ENCODE peak calls at places on chromosomes 11 and 22, in six cellular contexts. A, R, X, U, S and B are unnamed samples.

GRCh38 chr11:101960231-101960630 is 43.9 kb upstream of the ANGPTL5 start:
- DNase-seq in A (no peak), S (no peak), U (no peak), R (no peak), X (no peak), B (no peak)

GRCh38 chr11:3984896-3985295 is 109.7 kb upstream of the RRM1 start:
- DNase-seq in A (peak; percentile 55), X (peak; percentile 16), U (peak; percentile 10), S (no peak), R (no peak), B (no peak)

GRCh38 chr11:16276251-16276650 is 80.1 kb downstream of the SOX6 start:
- DNase-seq in S (no peak), X (no peak), U (no peak), A (no peak), R (no peak), B (no peak)

GRCh38 chr22:43004362-43005035 is 10.4 kb downstream of the PACSIN2 start:
- DNase-seq in S (no peak), U (peak; percentile 66), X (peak; percentile 56), A (no peak), R (no peak), B (no peak)

GRCh38 chr11:43797866-43798265 is 82.8 kb upstream of the ALKBH3 start:
- DNase-seq in X (no peak), S (no peak), A (no peak), U (no peak), R (no peak), B (no peak)

GRCh38 chr11:131495417-131495816 is 125.0 kb downstream of the NTM start:
- DNase-seq in U (no peak), R (peak; percentile 75), X (no peak), A (no peak), S (no peak), B (no peak)

GRCh38 chr22:24400726-24401596 is 26.4 kb upstream of the ADORA2A start:
- DNase-seq in X (no peak), U (no peak), R (no peak), S (no peak), A (no peak), B (peak; percentile 84)

GRCh38 chr22:41925783-41926460 is 684 bp downstream of the TNFRSF13C start:
- DNase-seq in X (peak; percentile 12), R (peak; percentile 65), A (peak; percentile 95), S (no peak), U (peak; percentile 82), B (no peak)

GRCh38 chr11:87007938-87008337 is 29.8 kb upstream of the TMEM135 start:
- DNase-seq in A (no peak), X (peak; percentile 64), S (no peak), R (no peak), U (no peak), B (no peak)

GRCh38 chr11:73182824-73183321 is 35.2 kb upstream of the P2RY2 start:
- DNase-seq in R (peak; percentile 61), A (no peak), X (no peak), S (no peak), U (peak; percentile 55), B (no peak)

GRCh38 chr11:94635072-94635471 is 67.9 kb downstream of the PIWIL4 start:
- DNase-seq in X (no peak), R (no peak), A (no peak), S (no peak), U (no peak), B (no peak)

GRCh38 chr11:94851864-94852581 is 83.9 kb downstream of the AMOTL1 start:
- DNase-seq in U (no peak), S (no peak), R (no peak), X (no peak), A (no peak), B (no peak)

GRCh38 chr11:19410032-19410431 is 169.3 kb upstream of the E2F8 start:
- DNase-seq in A (no peak), X (no peak), S (no peak), U (no peak), R (no peak), B (no peak)

DNA sequence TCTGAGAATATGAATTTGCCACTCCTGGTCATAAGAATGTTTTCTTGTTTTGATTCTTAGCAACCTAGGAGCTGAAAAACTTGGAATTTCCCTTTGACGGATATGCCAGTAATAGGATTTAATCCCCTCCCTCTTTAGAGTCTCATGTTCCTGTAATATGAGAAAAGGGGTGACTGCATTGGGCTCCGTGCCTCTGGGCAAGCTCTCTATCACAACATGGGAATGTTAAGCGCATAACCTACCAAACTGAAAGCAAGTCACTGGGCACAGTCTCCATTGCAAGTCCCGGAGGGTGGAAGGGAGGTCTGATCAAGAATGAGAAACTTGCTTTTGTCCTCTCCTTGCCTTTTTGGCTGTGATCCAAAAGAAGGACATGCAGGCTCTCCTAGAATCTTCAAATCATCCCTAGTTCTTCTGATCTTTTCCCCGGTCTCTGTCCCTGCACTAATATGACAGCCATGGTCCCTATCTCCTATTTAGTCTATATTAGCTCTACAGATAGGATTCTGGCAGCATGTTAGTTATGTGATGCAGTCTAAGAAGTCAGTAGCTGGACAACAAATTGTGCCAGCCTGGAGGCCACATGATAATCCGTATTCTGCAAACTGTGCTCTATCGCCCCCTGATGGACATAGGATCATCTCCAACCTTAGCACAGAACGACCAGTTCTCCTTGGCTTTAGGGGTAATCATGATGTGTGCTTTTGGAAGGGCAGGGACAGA is 11.7 kb downstream of the OR10D3 start:
- DNase-seq in X (peak; percentile 53), S (peak; percentile 14), A (peak; percentile 80), U (peak; percentile 74), R (no peak), B (no peak)
- TF ChIP-seq CTCF in X (peak; percentile 81), S (peak; percentile 82), A (peak; percentile 85), U (peak; percentile 53), R (peak; percentile 23), B (peak; percentile 90)

GRCh38 chr11:2837651-2838050 is 47.9 kb downstream of the CDKN1C start:
- DNase-seq in R (no peak), A (no peak), S (no peak), X (no peak), U (no peak), B (no peak)

GRCh38 chr11:2836335-2837095 is 49.1 kb downstream of the CDKN1C start:
- DNase-seq in S (no peak), A (no peak), R (no peak), U (no peak), X (no peak), B (no peak)

GRCh38 chr11:2838091-2838490 is 47.5 kb downstream of the CDKN1C start:
- DNase-seq in U (no peak), R (peak; percentile 23), S (no peak), X (no peak), A (no peak), B (no peak)

GRCh38 chr11:2835768-2836150 is 49.8 kb downstream of the CDKN1C start:
- DNase-seq in R (no peak), S (no peak), X (no peak), A (no peak), U (no peak), B (no peak)

DNA sequence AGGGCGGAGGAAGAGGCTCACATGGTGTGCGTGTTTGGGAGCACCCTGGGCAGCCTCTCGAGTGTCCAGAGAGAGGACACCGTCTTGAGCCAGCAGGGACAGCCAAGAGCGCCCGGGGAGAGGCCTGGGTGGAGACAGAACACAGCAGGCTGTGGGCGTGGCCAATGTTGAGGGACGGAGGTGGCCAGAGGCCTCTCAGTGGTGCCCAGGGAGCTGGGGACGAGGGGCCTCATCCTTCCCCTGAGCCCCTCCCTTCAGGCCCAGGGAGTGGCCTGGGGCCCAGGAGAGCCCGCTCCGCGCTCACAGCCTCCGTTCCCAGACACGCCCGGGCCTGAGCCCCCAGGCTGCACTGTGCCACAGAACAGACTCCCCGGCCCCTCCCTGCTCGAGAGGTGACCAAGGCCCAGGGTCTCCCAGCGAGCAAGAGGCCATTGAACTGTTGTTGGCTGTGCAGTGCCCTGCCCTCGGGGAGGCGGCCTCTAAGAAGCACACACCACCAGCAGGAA is 48.4 kb downstream of the CDKN1C start:
- DNase-seq in U (peak; percentile 96), A (peak; percentile 85), S (no peak), X (no peak), R (peak; percentile 31), B (no peak)
- TF ChIP-seq CTCF in U (peak; percentile 42), A (peak; percentile 50), S (peak; percentile 29), X (peak; percentile 16), R (no peak), B (peak; percentile 31)

GRCh38 chr11:13294771-13295579 is 17.4 kb downstream of the BMAL1 start:
- DNase-seq in A (peak; percentile 22), S (no peak), X (no peak), R (no peak), U (no peak), B (no peak)

GRCh38 chr11:13291361-13291760 is 13.8 kb downstream of the BMAL1 start:
- DNase-seq in S (no peak), R (no peak), U (no peak), A (no peak), X (no peak), B (no peak)

GRCh38 chr11:13291794-13292193 is 14.2 kb downstream of the BMAL1 start:
- DNase-seq in R (no peak), S (no peak), X (no peak), U (no peak), A (peak; percentile 1), B (no peak)

GRCh38 chr11:13294178-13294577 is 16.6 kb downstream of the BMAL1 start:
- DNase-seq in A (no peak), R (no peak), S (no peak), U (no peak), X (no peak), B (no peak)

GRCh38 chr11:13292970-13293369 is 15.4 kb downstream of the BMAL1 start:
- DNase-seq in X (no peak), U (no peak), R (no peak), S (no peak), A (peak; percentile 59), B (no peak)
- TF ChIP-seq CTCF in X (no peak), U (no peak), R (no peak), S (no peak), A (peak; percentile 25), B (no peak)

DNA sequence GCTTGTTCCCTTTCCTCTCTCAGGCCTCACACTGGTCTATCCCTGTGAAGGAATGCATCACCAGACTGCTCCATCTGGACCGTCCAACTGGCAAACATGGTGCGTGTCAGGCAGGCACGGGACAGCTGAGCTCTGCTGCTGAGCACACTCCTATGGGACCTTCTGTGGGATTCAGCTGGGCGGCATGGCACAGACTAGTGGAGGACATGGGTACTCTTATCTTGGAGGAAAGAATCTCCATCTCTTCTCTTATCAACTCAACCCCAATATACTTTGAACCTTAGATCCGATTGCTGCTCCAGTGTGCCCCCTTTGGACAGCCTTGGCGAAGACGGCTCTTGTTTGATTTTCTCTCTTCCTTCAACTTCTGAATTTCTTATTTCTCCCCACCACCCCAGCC is 593.6 kb downstream of the ETS1 start:
- DNase-seq in R (no peak), A (peak; percentile 76), U (no peak), X (no peak), S (no peak), B (no peak)
- TF ChIP-seq CTCF in R (no peak), A (peak; percentile 70), U (peak; percentile 5), X (peak; percentile 4), S (peak; percentile 20), B (no peak)

GRCh38 chr11:9095421-9095820 is 4.0 kb upstream of the SCUBE2 start:
- DNase-seq in R (no peak), U (no peak), A (peak; percentile 77), X (no peak), S (no peak), B (no peak)
- TF ChIP-seq CTCF in R (no peak), U (peak; percentile 7), A (peak; percentile 78), X (peak; percentile 21), S (no peak), B (peak; percentile 38)